ENCODE peak calls at places on chromosomes 6 and 20, in four cellular contexts. Z is fibroblast of pulmonary artery, J is glutamatergic neuron, Q is pancreas. G is an unnamed sample.

GRCh38 chr6:69584913-69585729 is 211.7 kb downstream of the LMBRD1 start:
- DNase-seq in Z (no peak), J (no peak), Q (no peak), G (no peak)

GRCh38 chr6:146883640-146884531 is 285.1 kb downstream of the ADGB start:
- DNase-seq in Z (no peak), J (no peak), Q (no peak), G (no peak)

GRCh38 chr6:28814032-28814976 is 109.5 kb downstream of the TRIM27 start:
- DNase-seq in Z (no peak), J (peak), Q (no peak), G (peak)

GRCh38 chr6:128071212-128071611 is 170.4 kb upstream of the THEMIS start:
- DNase-seq in Z (no peak), J (no peak), Q (no peak), G (no peak)

GRCh38 chr20:50115591-50116367 is 2.8 kb upstream of the UBE2V1 start:
- DNase-seq in Z (peak), J (peak), Q (peak), G (peak)

GRCh38 chr6:28944412-28945006 is 20.7 kb upstream of the TRIM27 start:
- DNase-seq in Z (peak), J (peak), Q (no peak), G (peak)

GRCh38 chr6:116424001-116424400 is 37.2 kb upstream of the CALHM6 start:
- DNase-seq in Z (peak), J (no peak), Q (no peak), G (no peak)

GRCh38 chr6:63635563-63636515 is at the start of gene PHF3:
- DNase-seq in Z (peak), J (peak), Q (peak), G (peak)

DNA sequence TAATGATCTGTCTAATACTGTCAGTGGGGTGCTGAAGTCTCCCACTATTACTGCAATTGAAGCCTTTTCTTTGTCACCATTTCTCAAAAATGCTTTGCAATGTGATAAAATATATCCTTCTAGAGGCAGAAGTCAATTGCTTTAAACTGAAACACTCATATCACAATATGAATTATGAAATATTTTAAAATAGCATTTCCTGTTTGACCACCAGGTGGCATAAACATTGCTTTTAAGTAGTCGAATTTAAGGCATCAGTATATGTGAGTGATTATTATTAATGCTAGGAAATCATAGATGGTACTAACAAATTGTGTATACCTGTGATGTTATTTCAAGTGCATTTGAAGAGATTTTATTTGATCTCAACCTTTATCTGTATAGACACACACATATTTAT is 87.5 kb downstream of the MEI4 start:
- DNase-seq in Z (peak), J (no peak), Q (no peak), G (no peak)
- TF ChIP-seq CTCF in Z (peak), J (peak), Q (peak), G (peak)

DNA sequence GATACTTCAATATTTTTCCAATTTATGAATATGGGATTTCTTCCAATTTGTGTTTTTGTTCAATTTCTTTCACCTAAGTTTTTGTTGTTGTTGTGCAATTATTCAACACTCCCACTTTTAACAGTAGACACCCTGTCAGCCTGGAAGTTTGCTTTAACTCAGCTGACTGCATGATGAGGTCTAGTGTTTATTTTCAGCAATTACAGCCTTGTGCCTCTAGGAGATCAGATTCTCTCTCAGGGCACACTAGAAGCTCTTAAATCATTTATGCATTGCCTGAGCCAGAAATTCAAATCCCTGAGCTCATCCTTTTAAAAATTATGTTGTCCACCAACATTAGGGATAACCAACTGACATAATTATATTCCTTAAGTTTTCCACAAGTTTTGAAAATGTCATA is 85.7 kb downstream of the MRAP2 start:
- DNase-seq in Z (peak), J (no peak), Q (no peak), G (no peak)
- TF ChIP-seq CTCF in Z (peak), J (no peak), Q (no peak), G (no peak)

DNA sequence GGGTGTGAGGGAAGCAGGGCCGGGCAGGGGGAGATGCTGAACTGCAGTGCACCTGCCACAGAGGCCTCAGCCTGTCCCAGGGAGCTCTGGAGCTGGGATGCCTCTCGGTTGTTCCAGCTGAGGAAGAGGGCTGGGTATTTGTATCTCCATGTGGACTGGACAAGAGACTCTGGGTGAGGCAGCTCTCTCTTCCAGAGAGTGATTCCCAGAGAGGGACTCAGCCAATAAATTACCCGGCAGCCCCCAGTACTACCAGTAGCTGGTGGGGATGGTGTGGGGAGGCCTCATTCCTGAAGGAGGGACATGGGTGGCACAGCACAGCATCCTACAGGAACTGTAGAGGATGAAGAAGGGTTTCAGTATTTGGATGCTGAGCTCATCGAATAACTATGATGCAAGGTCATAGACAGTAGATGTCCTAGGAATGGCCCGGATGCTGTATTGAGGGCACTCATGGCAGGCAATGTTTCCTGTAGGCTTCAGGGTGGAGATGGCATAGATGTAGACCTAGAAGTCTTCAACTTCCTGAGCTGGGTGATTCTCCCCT is 1.4 kb downstream of the FGD2 start:
- DNase-seq in Z (peak), J (no peak), Q (no peak), G (no peak)
- TF ChIP-seq CTCF in Z (no peak), J (no peak), Q (no peak), G (no peak)

DNA sequence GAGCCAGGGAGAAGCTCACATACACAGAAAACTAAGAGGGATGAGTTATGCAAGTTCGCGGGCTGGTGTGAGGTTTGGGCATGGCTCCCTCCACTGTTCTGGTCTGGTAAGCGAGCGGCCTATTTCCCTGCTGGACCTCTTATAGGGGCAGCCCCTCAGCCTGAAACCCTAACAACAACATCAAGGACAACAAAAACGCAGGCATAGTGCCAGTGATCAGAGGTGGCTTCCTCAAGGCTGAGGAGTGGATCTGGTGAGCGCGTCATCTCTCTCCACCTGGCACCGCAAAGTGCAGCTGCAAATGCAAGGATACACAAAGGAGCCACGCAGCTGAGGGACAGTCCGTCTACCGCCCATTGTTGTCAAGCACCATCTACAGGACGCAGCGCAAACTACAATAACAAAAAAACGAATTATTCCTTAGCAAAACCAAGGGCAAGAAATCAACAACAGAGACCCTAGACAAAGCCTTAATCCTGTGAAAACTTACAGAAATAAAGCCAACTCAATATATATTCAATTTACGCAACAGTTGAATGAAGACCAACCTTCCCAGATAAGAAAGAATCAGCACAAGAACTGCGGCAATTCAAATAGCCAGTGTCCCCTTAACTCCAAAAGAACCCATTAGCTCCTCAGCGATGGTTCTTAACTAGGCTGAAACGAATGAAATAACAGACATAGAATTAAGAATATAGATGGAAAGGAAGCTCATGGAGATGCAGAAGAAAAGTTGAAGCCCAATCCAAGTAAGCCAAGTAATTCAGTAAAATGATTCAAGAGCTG is 9.2 kb upstream of the DEFB110 start:
- DNase-seq in Z (no peak), J (peak), Q (no peak), G (peak)
- TF ChIP-seq CTCF in Z (no peak), J (peak), Q (no peak), G (peak)

DNA sequence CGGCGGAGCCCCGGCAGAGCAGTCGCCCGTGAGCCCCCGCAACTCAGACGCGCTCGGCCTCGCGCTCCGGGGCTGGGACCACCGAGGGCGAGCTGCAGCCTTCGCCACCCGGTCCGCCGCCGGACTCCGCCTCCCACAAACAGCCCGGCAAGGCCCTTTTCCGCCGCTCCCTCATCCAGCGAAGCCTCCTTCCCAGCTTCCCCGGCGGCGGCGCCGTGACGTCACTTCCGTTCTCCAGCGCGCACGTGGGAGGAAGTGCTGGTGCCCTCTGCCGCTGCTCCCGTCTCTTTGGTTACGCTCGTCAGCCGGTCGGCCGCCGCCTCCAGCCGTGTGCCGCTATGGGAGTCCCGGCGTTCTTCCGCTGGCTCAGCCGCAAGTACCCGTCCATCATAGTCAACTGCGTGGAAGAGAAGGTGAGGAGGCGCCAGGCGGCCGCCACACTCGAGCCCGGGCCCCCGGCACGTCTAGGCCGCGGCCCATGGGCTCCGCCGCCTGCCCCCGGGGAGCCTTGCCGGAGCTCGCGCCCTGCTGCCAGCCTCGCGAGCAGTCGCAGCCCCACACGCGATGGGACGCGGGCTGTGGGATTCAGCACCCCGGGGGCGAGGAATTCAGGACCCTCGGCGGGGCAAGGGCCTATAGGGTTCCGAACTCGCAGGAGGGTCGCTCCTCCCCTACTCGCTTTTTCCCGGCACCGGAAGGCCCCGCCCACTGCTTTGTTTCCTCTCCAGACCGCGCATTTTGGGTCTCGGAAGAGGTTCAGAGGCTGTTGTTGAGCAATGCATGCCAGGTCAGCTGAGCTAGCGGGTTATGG is at the start of gene XRN2:
- DNase-seq in Z (peak), J (peak), Q (peak), G (peak)
- TF ChIP-seq CTCF in Z (no peak), J (no peak), Q (no peak), G (no peak)

GRCh38 chr20:48295445-48295903 is 510.2 kb upstream of the SULF2 start:
- DNase-seq in Z (peak), J (no peak), Q (no peak), G (peak)
- TF ChIP-seq CTCF in Z (peak), J (no peak), Q (no peak), G (no peak)

GRCh38 chr20:58839474-58839874 is 11.2 kb downstream of the GNAS-AS1 start:
- DNase-seq in Z (peak), J (peak), Q (no peak), G (peak)
- TF ChIP-seq CTCF in Z (peak), J (peak), Q (no peak), G (peak)

DNA sequence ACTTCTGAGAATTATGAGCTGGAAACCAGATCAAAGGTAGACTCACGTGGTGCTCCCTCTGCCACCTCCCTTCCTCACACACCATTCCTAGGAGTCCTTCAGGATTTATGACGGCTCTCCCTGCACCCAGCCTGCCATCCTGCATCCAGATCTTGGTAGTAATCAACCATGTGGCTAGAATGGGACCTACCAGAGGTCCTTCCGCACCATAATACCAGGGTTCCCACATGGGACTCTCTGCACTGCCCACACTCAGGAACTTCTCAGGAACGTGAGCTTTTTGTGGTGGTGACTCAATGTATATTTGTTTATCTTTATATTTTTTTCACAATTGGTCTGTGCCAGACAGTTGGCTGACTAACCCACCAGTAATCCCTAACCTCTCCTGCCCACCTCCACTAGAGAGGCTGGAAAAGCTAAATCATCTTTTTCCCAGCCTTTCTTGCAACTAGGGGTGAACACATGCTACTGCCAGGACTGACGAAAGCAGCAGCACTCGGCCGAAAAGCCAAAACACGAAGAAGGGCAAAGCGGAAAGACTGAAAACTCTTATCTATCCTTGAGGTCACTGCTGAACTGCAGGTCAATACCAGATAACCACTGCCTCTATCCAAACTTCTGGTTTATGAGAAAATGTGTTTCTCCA is 113.0 kb downstream of the TRERF1 start:
- DNase-seq in Z (peak), J (no peak), Q (no peak), G (no peak)
- TF ChIP-seq CTCF in Z (peak), J (no peak), Q (no peak), G (no peak)

GRCh38 chr6:111874030-111874425 is 776 bp upstream of the FYN start:
- DNase-seq in Z (peak), J (no peak), Q (no peak), G (peak)

GRCh38 chr6:111873178-111874029 is at the start of gene FYN:
- DNase-seq in Z (peak), J (peak), Q (peak), G (peak)

GRCh38 chr6:111871207-111871606 is 2.0 kb downstream of the FYN start:
- DNase-seq in Z (peak), J (no peak), Q (no peak), G (no peak)

GRCh38 chr6:111871725-111872520 is 1.3 kb downstream of the FYN start:
- DNase-seq in Z (peak), J (peak), Q (no peak), G (peak)

GRCh38 chr6:111872521-111873177 is 603 bp downstream of the FYN start:
- DNase-seq in Z (peak), J (peak), Q (peak), G (no peak)
- TF ChIP-seq CTCF in Z (no peak), J (no peak), Q (no peak), G (no peak)

DNA sequence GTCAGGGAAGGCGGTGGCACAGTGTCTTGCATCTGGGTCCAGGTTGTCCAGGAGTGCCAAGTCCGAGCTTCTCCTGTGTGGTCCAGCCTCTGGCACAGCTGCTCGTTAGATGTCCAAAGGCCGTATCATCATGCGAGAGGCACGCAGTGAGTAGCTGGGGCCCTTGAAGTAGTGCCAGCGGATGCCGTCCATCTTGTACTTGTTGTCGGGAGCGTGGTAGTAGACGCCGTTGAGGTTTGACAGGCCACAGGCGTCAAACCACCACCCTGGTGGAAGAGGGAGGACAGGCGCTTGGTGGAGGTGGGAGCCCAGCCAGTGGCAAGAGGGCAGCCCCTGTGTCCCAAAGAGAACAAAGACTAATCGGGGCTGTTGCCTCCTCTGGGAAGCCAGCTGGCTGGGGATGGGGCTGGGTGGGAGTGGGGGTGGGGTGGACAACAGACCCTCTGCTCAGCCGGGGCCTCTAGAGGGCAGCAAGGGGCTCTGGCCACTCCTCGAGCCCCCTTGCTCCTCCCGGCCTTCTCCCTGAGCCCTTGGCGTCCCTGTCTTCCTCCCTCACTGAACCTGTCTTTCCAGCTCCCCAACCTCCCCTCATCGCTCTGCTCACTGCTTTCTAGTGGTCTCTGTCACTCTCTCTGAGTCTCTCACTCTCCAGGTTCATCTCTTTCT is 39.5 kb downstream of the FAM110A start:
- DNase-seq in Z (no peak), J (peak), Q (no peak), G (peak)
- TF ChIP-seq CTCF in Z (no peak), J (no peak), Q (no peak), G (no peak)

G was measured in endothelial cell.